ENCODE peak calls at places on chromosomes 12 and 14, in seven cellular contexts. B is Peyer's patch; H is stimulated activated CD8-positive, alpha-beta memory T cell treated with anti-CD3 and anti-CD28 coated beads, Interleukin-15, amount 100 ng/mL, for 24 hours; G is iris pigment epithelial cell; K is hepatic stellate cell; Z is RWPE1; W is stimulated activated naive B cell treated with anti-CD40 and anti-IgM and Interleukin-4, amounts not matched to agents 10 μg/mL and 1 μg/mL and 100 μg/mL, for 72 hours. X is an unnamed sample.

GRCh38 chr14:49895480-49895879 is 2.6 kb downstream of the ARF6 start:
- DNase-seq in B (no peak), H (no peak), G (peak; percentile 31), K (no peak), Z (no peak), W (no peak), X (no peak)

GRCh38 chr12:52182898-52183543 is 8.8 kb downstream of the KRT80 start:
- DNase-seq in B (no peak), H (no peak), G (no peak), K (no peak), Z (no peak), W (no peak), X (no peak)

GRCh38 chr14:102822311-102822863 is 45.1 kb downstream of the TRAF3 start:
- DNase-seq in B (no peak), H (no peak), G (no peak), K (no peak), Z (no peak), W (no peak), X (no peak)

GRCh38 chr14:99534863-99535262 is 53.7 kb downstream of the CCNK start:
- DNase-seq in B (no peak), H (no peak), G (no peak), K (no peak), Z (no peak), W (no peak), X (no peak)

GRCh38 chr12:114682920-114683708 is 861 bp downstream of the TBX3 start:
- DNase-seq in B (no peak), H (no peak), G (no peak), K (peak; percentile 43), Z (peak; percentile 38), W (no peak), X (no peak)

GRCh38 chr12:116392061-116392460 is 114.6 kb upstream of the MED13L start:
- DNase-seq in B (no peak), H (no peak), G (peak; percentile 58), K (peak; percentile 21), Z (no peak), W (no peak), X (no peak)

GRCh38 chr14:105184461-105184860 is 3.3 kb upstream of the NUDT14 start:
- DNase-seq in B (no peak), H (no peak), G (no peak), K (no peak), Z (no peak), W (no peak), X (no peak)

GRCh38 chr12:78891646-78892353 is 27.2 kb downstream of the SYT1 start:
- DNase-seq in B (no peak), H (no peak), G (no peak), K (no peak), Z (no peak), W (no peak), X (no peak)

GRCh38 chr12:4031703-4032291 is 158.6 kb upstream of the PARP11 start:
- DNase-seq in B (no peak), H (no peak), G (peak; percentile 75), K (peak; percentile 21), Z (peak; percentile 45), W (no peak), X (no peak)

GRCh38 chr12:90627180-90627896 is 327.6 kb downstream of the CCER1 start:
- DNase-seq in B (no peak), H (no peak), G (peak; percentile 50), K (no peak), Z (no peak), W (no peak), X (no peak)

GRCh38 chr14:91227183-91227628 is 17.3 kb downstream of the GPR68 start:
- DNase-seq in B (no peak), H (no peak), G (no peak), K (no peak), Z (no peak), W (no peak), X (no peak)

GRCh38 chr14:104794641-104795467 is 694 bp downstream of the AKT1 start:
- DNase-seq in B (no peak), H (no peak), G (peak; percentile 48), K (peak; percentile 71), Z (peak; percentile 49), W (no peak), X (no peak)

GRCh38 chr14:57487771-57488170 is 5.9 kb downstream of the CCDC198 start:
- DNase-seq in B (no peak), H (no peak), G (peak; percentile 31), K (no peak), Z (no peak), W (no peak), X (no peak)

GRCh38 chr14:75979071-75979571 is 2.7 kb downstream of the TGFB3 start:
- DNase-seq in B (no peak), H (no peak), G (peak; percentile 62), K (peak; percentile 70), Z (peak; percentile 21), W (no peak), X (no peak)

GRCh38 chr14:20652996-20653975 is 11.8 kb upstream of the OR6S1 start:
- DNase-seq in B (no peak), H (peak; percentile 39), G (peak; percentile 79), K (no peak), Z (peak; percentile 46), W (peak; percentile 45), X (no peak)

GRCh38 chr12:2877959-2878732 is 1.1 kb downstream of the RHNO1 start:
- DNase-seq in B (no peak), H (no peak), G (peak; percentile 82), K (no peak), Z (no peak), W (no peak), X (no peak)

GRCh38 chr12:108633534-108634224 is at the start of gene SELPLG:
- DNase-seq in B (peak; percentile 97), H (peak; percentile 52), G (no peak), K (no peak), Z (no peak), W (peak; percentile 94), X (peak; percentile 59)

GRCh38 chr12:39116877-39117276 is 211.5 kb upstream of the CPNE8 start:
- DNase-seq in B (no peak), H (no peak), G (no peak), K (no peak), Z (no peak), W (no peak), X (no peak)

GRCh38 chr12:113030875-113031525 is 25.5 kb upstream of the DTX1 start:
- DNase-seq in B (peak; percentile 22), H (no peak), G (peak; percentile 64), K (peak; percentile 59), Z (peak; percentile 70), W (no peak), X (no peak)

GRCh38 chr12:92290016-92290685 is 144.5 kb upstream of the BTG1 start:
- DNase-seq in B (no peak), H (no peak), G (peak; percentile 69), K (peak; percentile 52), Z (peak; percentile 38), W (no peak), X (no peak)

GRCh38 chr14:99754141-99755067 is 38.8 kb upstream of the EML1 start:
- DNase-seq in B (no peak), H (no peak), G (no peak), K (no peak), Z (peak; percentile 45), W (no peak), X (no peak)

GRCh38 chr12:75750950-75751349 is 239.5 kb upstream of the KRR1 start:
- DNase-seq in B (no peak), H (no peak), G (peak; percentile 87), K (peak; percentile 25), Z (no peak), W (no peak), X (no peak)

X was measured in left lobe of liver.